ENCODE peak calls at places on chromosomes 3 and 15, in eight cellular contexts. C is CD8-positive, alpha-beta T cell; H is upper lobe of left lung; D is gastrocnemius medialis; W is GM23338; R is uterus; U is lower lobe of right lung; Z is GM06990. J is an unnamed sample.

GRCh38 chr15:58467121-58467721 is 35.4 kb downstream of the LIPC start:
- DNase-seq in C (no peak), H (no peak), D (no peak), W (no peak), R (no peak), U (no peak), Z (no peak), J (no peak)

GRCh38 chr3:192887701-192888100 is 30.0 kb downstream of the MB21D2 start:
- DNase-seq in C (no peak), H (no peak), D (no peak), W (peak), R (no peak), U (no peak), Z (no peak), J (no peak)

GRCh38 chr3:119609301-119609700 is 11.6 kb downstream of the PLA1A start:
- DNase-seq in C (no peak), H (no peak), D (no peak), W (no peak), R (no peak), U (no peak), Z (no peak), J (no peak)

GRCh38 chr3:134364061-134364935 is 9.9 kb downstream of the AMOTL2 start:
- DNase-seq in C (no peak), H (peak), D (peak), W (peak), R (peak), U (peak), Z (no peak), J (no peak)

GRCh38 chr15:63469190-63469589 is 35.2 kb upstream of the USP3 start:
- DNase-seq in C (peak), H (no peak), D (no peak), W (no peak), R (no peak), U (no peak), Z (no peak), J (no peak)

GRCh38 chr15:92391640-92392039 is 2.0 kb upstream of the ST8SIA2 start:
- DNase-seq in C (no peak), H (no peak), D (no peak), W (peak), R (no peak), U (no peak), Z (no peak), J (no peak)

GRCh38 chr3:40714771-40715170 is 190.0 kb downstream of the ZNF621 start:
- DNase-seq in C (no peak), H (no peak), D (no peak), W (no peak), R (no peak), U (no peak), Z (no peak), J (no peak)

GRCh38 chr15:68389041-68389930 is 42.7 kb downstream of the ITGA11 start:
- DNase-seq in C (no peak), H (no peak), D (no peak), W (peak), R (peak), U (no peak), Z (no peak), J (peak)

GRCh38 chr3:126528419-126528799 is 4.5 kb downstream of the CHST13 start:
- DNase-seq in C (no peak), H (no peak), D (no peak), W (no peak), R (no peak), U (peak), Z (no peak), J (no peak)

GRCh38 chr3:25155696-25156471 is 272.2 kb upstream of the RARB start:
- DNase-seq in C (no peak), H (no peak), D (no peak), W (peak), R (no peak), U (no peak), Z (no peak), J (no peak)

GRCh38 chr3:126917232-126917804 is 65.6 kb upstream of the PLXNA1 start:
- DNase-seq in C (no peak), H (no peak), D (no peak), W (no peak), R (no peak), U (no peak), Z (no peak), J (no peak)

GRCh38 chr15:94793641-94794040 is 562.3 kb downstream of the MCTP2 start:
- DNase-seq in C (no peak), H (no peak), D (no peak), W (no peak), R (no peak), U (no peak), Z (no peak), J (no peak)

GRCh38 chr3:10688548-10689172 is 127.4 kb upstream of the SLC6A11 start:
- DNase-seq in C (no peak), H (no peak), D (no peak), W (no peak), R (no peak), U (no peak), Z (no peak), J (no peak)

GRCh38 chr3:10683106-10683505 is 132.9 kb upstream of the SLC6A11 start:
- DNase-seq in C (no peak), H (no peak), D (no peak), W (no peak), R (no peak), U (no peak), Z (no peak), J (no peak)

GRCh38 chr3:10693457-10693856 is 122.6 kb upstream of the SLC6A11 start:
- DNase-seq in C (no peak), H (no peak), D (no peak), W (peak), R (no peak), U (no peak), Z (no peak), J (no peak)

GRCh38 chr3:10692039-10692438 is 124.0 kb upstream of the SLC6A11 start:
- DNase-seq in C (no peak), H (no peak), D (no peak), W (no peak), R (no peak), U (no peak), Z (no peak), J (no peak)

DNA sequence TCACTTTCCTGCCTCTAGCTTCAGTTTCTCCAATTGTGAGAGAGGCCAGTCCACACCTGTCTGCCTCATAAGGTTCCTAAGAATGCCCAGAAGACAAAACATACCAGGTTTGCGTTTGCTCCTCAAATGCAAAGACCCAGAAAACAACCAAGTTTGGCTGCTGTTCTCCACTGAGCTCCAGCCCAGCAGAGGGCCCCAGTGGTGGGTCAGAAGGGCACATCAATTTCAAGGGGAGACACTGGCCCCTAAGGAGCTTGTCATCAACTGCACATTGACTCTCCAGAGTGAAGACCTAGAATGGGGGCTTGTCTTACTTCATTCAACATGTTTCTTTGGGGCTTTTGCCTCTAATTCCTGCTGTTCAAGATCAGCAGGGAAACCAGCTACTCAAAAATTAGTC is 127.9 kb upstream of the SLC6A11 start:
- DNase-seq in C (no peak), H (no peak), D (no peak), W (peak), R (no peak), U (no peak), Z (no peak), J (no peak)
- TF ChIP-seq CTCF in C (no peak), H (no peak), D (no peak), W (peak), R (no peak), U (no peak), Z (peak), J (no peak)

DNA sequence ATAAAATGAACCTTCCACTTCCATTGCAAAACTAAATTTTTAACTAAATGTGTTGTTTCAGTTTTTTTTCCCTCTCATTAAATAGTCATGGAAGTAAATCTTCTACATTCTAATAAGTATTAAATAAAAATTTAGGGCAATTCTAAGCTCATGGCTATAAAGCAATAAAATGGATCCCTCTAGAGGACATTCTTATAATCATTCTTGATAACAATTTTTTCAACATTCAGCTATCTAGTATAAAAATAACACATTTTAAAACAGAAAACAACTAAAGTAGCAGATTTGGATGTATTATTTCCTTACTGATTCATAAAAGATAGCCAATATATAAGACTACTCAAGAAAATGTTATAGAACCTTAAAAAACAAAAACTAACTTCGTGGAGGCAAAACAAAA is 393.1 kb downstream of the PLOD2 start:
- DNase-seq in C (no peak), H (no peak), D (no peak), W (peak), R (no peak), U (no peak), Z (no peak), J (no peak)
- TF ChIP-seq CTCF in C (no peak), H (no peak), D (no peak), W (no peak), R (no peak), U (no peak), Z (no peak), J (no peak)

GRCh38 chr15:70031680-70032079 is 66.0 kb downstream of the TLE3 start:
- DNase-seq in C (no peak), H (no peak), D (no peak), W (no peak), R (no peak), U (no peak), Z (no peak), J (no peak)

GRCh38 chr15:70033109-70033508 is 64.6 kb downstream of the TLE3 start:
- DNase-seq in C (no peak), H (no peak), D (no peak), W (no peak), R (no peak), U (no peak), Z (no peak), J (no peak)

GRCh38 chr15:70032509-70032908 is 65.2 kb downstream of the TLE3 start:
- DNase-seq in C (no peak), H (no peak), D (no peak), W (no peak), R (no peak), U (no peak), Z (no peak), J (no peak)

GRCh38 chr15:70029297-70029701 is 68.4 kb downstream of the TLE3 start:
- DNase-seq in C (no peak), H (no peak), D (no peak), W (no peak), R (no peak), U (peak), Z (no peak), J (no peak)

GRCh38 chr15:70030851-70031645 is 66.7 kb downstream of the TLE3 start:
- DNase-seq in C (no peak), H (no peak), D (no peak), W (no peak), R (no peak), U (peak), Z (no peak), J (no peak)
- TF ChIP-seq CTCF in C (no peak), H (no peak), D (no peak), W (no peak), R (no peak), U (no peak), Z (no peak), J (no peak)

GRCh38 chr3:52367891-52368880 is 52.1 kb downstream of the DNAH1 start:
- DNase-seq in C (no peak), H (no peak), D (no peak), W (peak), R (no peak), U (no peak), Z (no peak), J (no peak)

GRCh38 chr3:52373676-52374075 is 57.6 kb downstream of the DNAH1 start:
- DNase-seq in C (no peak), H (no peak), D (no peak), W (no peak), R (no peak), U (no peak), Z (no peak), J (no peak)

GRCh38 chr3:52374173-52374572 is 58.1 kb downstream of the DNAH1 start:
- DNase-seq in C (no peak), H (no peak), D (no peak), W (no peak), R (no peak), U (no peak), Z (no peak), J (no peak)

GRCh38 chr3:52372822-52373504 is 56.8 kb downstream of the DNAH1 start:
- DNase-seq in C (peak), H (peak), D (no peak), W (peak), R (no peak), U (no peak), Z (peak), J (peak)
- TF ChIP-seq CTCF in C (no peak), H (no peak), D (no peak), W (peak), R (no peak), U (peak), Z (no peak), J (no peak)

GRCh38 chr15:66744610-66745279 is 42.7 kb downstream of the SMAD6 start:
- DNase-seq in C (no peak), H (no peak), D (no peak), W (peak), R (no peak), U (no peak), Z (no peak), J (no peak)
- TF ChIP-seq CTCF in C (no peak), H (peak), D (no peak), W (no peak), R (no peak), U (no peak), Z (no peak), J (no peak)

GRCh38 chr15:77549552-77550274 is 83.0 kb downstream of the LINGO1 start:
- DNase-seq in C (no peak), H (no peak), D (no peak), W (no peak), R (no peak), U (no peak), Z (no peak), J (no peak)

GRCh38 chr15:77550275-77551251 is 82.1 kb downstream of the LINGO1 start:
- DNase-seq in C (no peak), H (no peak), D (no peak), W (no peak), R (no peak), U (no peak), Z (no peak), J (no peak)

GRCh38 chr15:77553257-77553656 is 79.5 kb downstream of the LINGO1 start:
- DNase-seq in C (no peak), H (no peak), D (no peak), W (no peak), R (no peak), U (no peak), Z (no peak), J (no peak)

GRCh38 chr15:77554306-77555080 is 78.2 kb downstream of the LINGO1 start:
- DNase-seq in C (no peak), H (no peak), D (no peak), W (no peak), R (no peak), U (no peak), Z (no peak), J (no peak)

GRCh38 chr15:77552066-77552465 is 80.6 kb downstream of the LINGO1 start:
- DNase-seq in C (no peak), H (no peak), D (no peak), W (no peak), R (no peak), U (no peak), Z (no peak), J (no peak)
- TF ChIP-seq CTCF in C (no peak), H (no peak), D (no peak), W (no peak), R (no peak), U (no peak), Z (no peak), J (no peak)